ENCODE peak calls at places on chromosomes 13 and 19, in seven cellular contexts. I is GM12878, W is GM23338, Z is IMR-90, E is SK-N-SH, F is PC-3, O is neural progenitor cell. R is an unnamed sample. For H4K20me1, the result is how much of the 10 kb centered on the place peaks cover.

GRCh38 chr13:100497394-100497793 is 91.2 kb downstream of the GGACT start:
- DNase-seq in W (no peak), O (no peak), E (no peak), I (no peak), F (no peak), Z (peak), R (no peak)

GRCh38 chr19:29370276-29370675 is 155.5 kb upstream of the VSTM2B start:
- DNase-seq in O (no peak), E (no peak), F (no peak), W (no peak), I (no peak), Z (no peak), R (no peak)

GRCh38 chr19:12867120-12868099 is 13.8 kb downstream of the DNASE2 start:
- DNase-seq in I (peak), Z (peak), W (peak), O (peak), E (peak), F (no peak), R (no peak)

GRCh38 chr13:55673910-55674309 is 1466.8 kb upstream of the PRR20A start:
- DNase-seq in F (no peak), I (no peak), W (peak), E (no peak), Z (no peak), O (no peak), R (no peak)

GRCh38 chr13:44293908-44294735 is 79.5 kb upstream of the SERP2 start:
- DNase-seq in E (no peak), Z (peak), F (no peak), W (no peak), O (no peak), I (no peak), R (no peak)

GRCh38 chr19:29836409-29836825 is 24.6 kb downstream of the CCNE1 start:
- DNase-seq in W (no peak), Z (no peak), F (no peak), O (no peak), I (peak), E (no peak), R (no peak)

GRCh38 chr19:1495051-1495798 is 4.2 kb downstream of the REEP6 start:
- DNase-seq in W (no peak), Z (no peak), E (no peak), F (no peak), I (no peak), O (no peak), R (no peak)

GRCh38 chr19:30811397-30812098 is 439.4 kb downstream of the ZNF536 start:
- DNase-seq in F (no peak), Z (no peak), O (no peak), I (no peak), W (no peak), E (no peak), R (no peak)

GRCh38 chr19:51440846-51441409 is 17.3 kb downstream of the SIGLEC8 start:
- DNase-seq in Z (no peak), W (no peak), O (no peak), I (no peak), E (no peak), F (peak), R (no peak)

GRCh38 chr19:55305491-55305890 is 19.6 kb downstream of the TMEM150B start:
- DNase-seq in W (peak), F (peak), Z (no peak), I (no peak), O (peak), E (peak), R (no peak)

GRCh38 chr19:44745386-44745831 is 3.1 kb upstream of the BCL3 start:
- DNase-seq in F (peak), E (no peak), W (peak), I (no peak), O (peak), Z (peak), R (no peak)
- H3K27ac ChIP-seq in F (peak), E (no peak), W (no peak), I (no peak), O (no peak), Z (peak), R (peak)

GRCh38 chr19:9850235-9850959 is 15.3 kb downstream of the PIN1 start:
- DNase-seq in O (no peak), F (no peak), W (peak), E (no peak), Z (no peak), I (no peak), R (no peak)

GRCh38 chr19:9847087-9847671 is 12.1 kb downstream of the PIN1 start:
- DNase-seq in W (peak), E (peak), I (no peak), Z (peak), O (peak), F (peak), R (peak)

GRCh38 chr19:9848060-9848459 is 12.9 kb downstream of the PIN1 start:
- DNase-seq in I (no peak), O (peak), W (peak), E (peak), F (peak), Z (no peak), R (no peak)

GRCh38 chr19:9849786-9850185 is 14.7 kb downstream of the PIN1 start:
- DNase-seq in E (no peak), Z (no peak), W (no peak), I (no peak), O (no peak), F (no peak), R (no peak)

DNA sequence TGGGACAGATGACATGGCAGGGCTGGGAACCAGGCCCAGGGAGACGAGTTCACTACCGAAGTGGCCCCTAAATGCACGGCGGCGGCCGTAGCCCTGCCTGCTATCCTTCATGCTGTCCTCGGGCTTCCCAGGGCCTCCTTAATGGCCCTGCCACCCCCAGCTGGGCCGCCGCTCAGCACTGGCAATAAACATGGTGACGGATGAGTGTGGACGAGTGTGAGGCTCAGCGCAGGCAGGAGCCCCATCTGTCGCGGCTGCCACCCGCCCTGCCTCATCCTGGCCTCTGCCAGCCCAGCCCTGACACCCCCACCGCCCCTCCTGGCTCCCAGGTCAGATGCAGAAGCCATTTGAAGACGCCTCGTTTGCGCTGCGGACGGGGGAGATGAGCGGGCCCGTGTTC is 13.6 kb downstream of the PIN1 start:
- DNase-seq in Z (no peak), E (no peak), F (no peak), I (no peak), O (no peak), W (no peak), R (no peak)
- H4K20me1 ChIP-seq in Z (under half), E (under half), F (under half), I (under half), O (under half), W (under half), R (under half)

GRCh38 chr13:108269601-108270328 is at the start of gene TNFSF13B:
- DNase-seq in E (peak), Z (peak), F (no peak), W (peak), O (peak), I (peak), R (no peak)

GRCh38 chr13:108263961-108264360 is 5.6 kb upstream of the TNFSF13B start:
- DNase-seq in W (no peak), O (no peak), Z (no peak), F (no peak), I (no peak), E (no peak), R (no peak)

GRCh38 chr13:108268713-108269112 is 805 bp upstream of the TNFSF13B start:
- DNase-seq in F (no peak), O (no peak), I (no peak), W (no peak), E (no peak), Z (no peak), R (no peak)

GRCh38 chr13:108267338-108267737 is 2.2 kb upstream of the TNFSF13B start:
- DNase-seq in O (no peak), W (no peak), F (no peak), I (no peak), E (no peak), Z (no peak), R (no peak)

DNA sequence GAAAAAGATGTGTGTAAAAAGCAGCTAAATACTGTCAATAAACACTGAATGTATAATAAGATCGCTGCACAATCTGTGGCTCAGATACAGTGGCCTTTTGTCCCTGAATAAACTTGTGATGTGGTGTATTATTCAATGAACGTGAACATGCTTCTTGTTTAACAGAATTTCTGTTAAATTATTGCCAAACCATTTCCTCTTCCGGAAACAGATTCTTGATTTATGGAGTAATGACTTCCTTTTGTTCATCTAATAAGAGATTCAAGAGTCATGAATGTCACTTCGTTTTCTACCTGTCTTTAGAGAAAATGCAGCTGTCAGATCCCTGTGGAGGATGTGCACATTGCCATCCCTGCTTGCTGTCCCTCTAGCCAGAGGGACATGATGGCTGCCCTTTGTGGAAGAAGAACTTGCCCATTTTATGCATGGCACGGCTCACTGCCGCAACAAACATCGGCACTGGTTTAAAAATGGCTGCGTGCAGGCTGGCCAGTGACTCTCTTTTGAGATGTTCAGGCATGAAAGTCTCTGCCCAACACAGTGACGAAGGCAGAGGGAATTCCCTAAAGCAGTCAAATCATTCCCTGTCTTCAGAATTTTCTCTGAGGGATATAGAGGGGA is 3.1 kb upstream of the TNFSF13B start:
- DNase-seq in E (peak), I (no peak), O (no peak), Z (no peak), F (no peak), W (no peak), R (no peak)
- H3K27ac ChIP-seq in E (no peak), I (peak), O (no peak), Z (no peak), F (no peak), W (no peak), R (no peak)

GRCh38 chr13:112733112-112733511 is 43.3 kb downstream of the ATP11A start:
- DNase-seq in E (peak), O (peak), F (no peak), I (no peak), W (peak), Z (no peak), R (no peak)

GRCh38 chr13:112734696-112735547 is 45.1 kb downstream of the ATP11A start:
- DNase-seq in Z (peak), O (no peak), F (no peak), E (no peak), I (no peak), W (no peak), R (no peak)

GRCh38 chr13:112733661-112734379 is 44.0 kb downstream of the ATP11A start:
- DNase-seq in Z (no peak), W (peak), E (peak), O (peak), F (no peak), I (no peak), R (no peak)

GRCh38 chr13:112737329-112737728 is 47.5 kb downstream of the ATP11A start:
- DNase-seq in Z (no peak), I (no peak), O (no peak), W (no peak), E (no peak), F (no peak), R (no peak)

GRCh38 chr13:112735791-112736190 is 46.0 kb downstream of the ATP11A start:
- DNase-seq in I (no peak), W (peak), O (no peak), F (no peak), Z (no peak), E (no peak), R (no peak)
- H4K20me1 ChIP-seq in I (under half), W (under half), O (half or more), F (under half), Z (under half), E (under half), R (under half)

GRCh38 chr13:109785892-109786450 is 412 bp downstream of the IRS2 start:
- DNase-seq in F (no peak), E (peak), O (no peak), Z (no peak), I (no peak), W (peak), R (no peak)
- H3K27ac ChIP-seq in F (no peak), E (peak), O (no peak), Z (no peak), I (no peak), W (no peak), R (peak)

DNA sequence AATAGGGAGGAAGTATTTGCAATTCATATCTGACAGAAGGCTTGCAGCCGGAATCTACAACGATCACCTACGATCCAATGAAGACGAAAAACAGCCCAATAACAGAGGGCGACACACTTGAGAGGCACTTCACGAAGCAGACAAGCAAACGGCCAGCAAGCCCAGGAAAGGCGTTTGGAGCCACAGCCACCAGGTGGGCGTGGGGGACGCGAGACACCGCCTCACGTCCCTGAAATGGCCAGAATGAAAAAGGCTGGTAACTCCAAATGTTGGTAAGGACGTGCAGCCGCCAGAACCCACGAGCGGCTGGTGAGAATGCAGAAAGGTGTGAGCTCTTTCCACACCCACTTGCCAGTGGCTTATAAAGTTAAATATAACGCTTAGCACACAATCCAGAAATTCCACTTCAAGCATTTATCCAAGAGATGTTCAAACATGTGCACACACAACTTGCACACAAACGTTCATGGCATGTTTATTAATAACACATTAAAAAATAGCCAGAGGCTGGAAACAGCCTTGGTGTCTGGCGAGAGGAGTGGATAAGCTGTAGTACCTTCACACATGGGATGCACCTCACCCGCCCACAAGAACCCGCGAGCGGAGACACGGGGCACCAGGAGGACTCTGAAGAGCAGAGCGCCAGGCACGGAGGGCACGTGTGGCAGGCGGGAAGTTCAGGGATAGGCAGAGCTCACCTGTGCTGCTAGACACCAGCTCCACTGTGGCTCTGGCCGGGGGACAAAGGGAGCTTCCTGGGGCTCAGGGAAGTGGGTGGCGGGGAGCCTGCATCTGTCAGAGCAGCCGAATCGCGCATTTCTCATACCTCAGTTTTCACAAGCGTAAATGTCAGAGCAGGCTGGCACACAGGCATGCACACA is 89.3 kb downstream of the SPACA7 start:
- DNase-seq in W (peak), E (no peak), O (no peak), F (no peak), I (no peak), Z (no peak), R (no peak)
- H4K20me1 ChIP-seq in W (under half), E (under half), O (under half), F (under half), I (under half), Z (under half), R (under half)

R was measured in keratinocyte.